ENCODE peak calls at places on chromosomes 2 and 18, in five cellular contexts. H, V, T, O and P are unnamed samples.

GRCh38 chr18:66557091-66557490 is 46.8 kb downstream of the CDH19 start:
- DNase-seq in H (no peak), V (no peak), O (no peak), T (no peak), P (no peak)

GRCh38 chr2:239135531-239135930 is 265.3 kb downstream of the HDAC4 start:
- DNase-seq in O (no peak), H (no peak), T (no peak), V (no peak), P (no peak)

GRCh38 chr2:153163055-153163454 is 315.5 kb downstream of the RPRM start:
- DNase-seq in O (no peak), V (peak; percentile 76), T (no peak), H (peak; percentile 39), P (peak; percentile 56)

GRCh38 chr18:29096380-29096779 is 919.5 kb upstream of the CDH2 start:
- DNase-seq in V (no peak), T (no peak), H (no peak), O (no peak), P (no peak)

GRCh38 chr2:98907385-98907784 is 28.6 kb downstream of the CRACDL start:
- DNase-seq in H (no peak), O (no peak), V (no peak), T (no peak), P (no peak)

GRCh38 chr18:33605250-33605649 is 27.2 kb downstream of the ASXL3 start:
- DNase-seq in O (no peak), V (no peak), H (no peak), T (no peak), P (no peak)

GRCh38 chr2:223688094-223688835 is 86.1 kb upstream of the SCG2 start:
- DNase-seq in T (no peak), V (no peak), O (no peak), H (no peak), P (no peak)

GRCh38 chr2:74533464-74533863 is 3.7 kb downstream of the HTRA2 start:
- DNase-seq in H (no peak), O (no peak), T (no peak), V (no peak), P (no peak)

GRCh38 chr2:37005118-37005868 is 39.0 kb upstream of the STRN start:
- DNase-seq in H (peak; percentile 36), O (no peak), T (peak; percentile 64), V (peak; percentile 33), P (no peak)

GRCh38 chr2:159860611-159861010 is 62.6 kb upstream of the CD302 start:
- DNase-seq in O (no peak), T (no peak), H (no peak), V (no peak), P (no peak)

GRCh38 chr2:223306371-223306770 is 254.4 kb downstream of the KCNE4 start:
- DNase-seq in T (no peak), O (no peak), H (no peak), V (peak; percentile 9), P (no peak)

GRCh38 chr18:28112056-28112470 is 64.9 kb downstream of the CDH2 start:
- DNase-seq in H (no peak), T (no peak), V (no peak), O (no peak), P (peak; percentile 17)

GRCh38 chr2:111201214-111201613 is 80.5 kb downstream of the BCL2L11 start:
- DNase-seq in O (no peak), T (peak; percentile 87), H (no peak), V (no peak), P (no peak)

GRCh38 chr2:219289195-219289536 is 10.0 kb downstream of the DNAJB2 start:
- DNase-seq in H (no peak), O (no peak), T (no peak), V (no peak), P (no peak)

GRCh38 chr2:27306657-27307544 is 1.3 kb downstream of the UCN start:
- DNase-seq in H (peak; percentile 75), T (no peak), O (no peak), V (no peak), P (no peak)

GRCh38 chr18:58117685-58118403 is 73.8 kb downstream of the NEDD4L start:
- DNase-seq in V (peak; percentile 69), T (no peak), O (peak; percentile 68), H (no peak), P (peak; percentile 82)

GRCh38 chr2:79860233-79861058 is 347.6 kb downstream of the CTNNA2 start:
- DNase-seq in O (peak; percentile 13), H (peak; percentile 63), V (peak; percentile 53), T (no peak), P (peak; percentile 6)

GRCh38 chr2:134365356-134365755 is 111.5 kb downstream of the MGAT5 start:
- DNase-seq in O (peak; percentile 43), T (no peak), V (no peak), H (no peak), P (peak; percentile 7)

GRCh38 chr2:203705184-203705583 is 1.3 kb upstream of the CD28 start:
- DNase-seq in T (no peak), V (no peak), O (no peak), H (no peak), P (no peak)

GRCh38 chr18:6917082-6917481 is 187.6 kb downstream of the ARHGAP28 start:
- DNase-seq in T (no peak), O (no peak), V (no peak), H (no peak), P (no peak)

GRCh38 chr2:64713686-64714085 is 60.0 kb upstream of the SERTAD2 start:
- DNase-seq in V (no peak), O (no peak), T (no peak), H (no peak), P (no peak)

GRCh38 chr2:55420901-55421300 is 1.2 kb upstream of the CCDC88A start:
- DNase-seq in T (no peak), V (no peak), O (no peak), H (no peak), P (no peak)

GRCh38 chr2:222136106-222136630 is 162.6 kb downstream of the PAX3 start:
- DNase-seq in O (no peak), T (no peak), V (no peak), H (no peak), P (no peak)

GRCh38 chr18:38307919-38308318 is 742.3 kb upstream of the CELF4 start:
- DNase-seq in O (no peak), V (no peak), H (no peak), T (no peak), P (no peak)

GRCh38 chr2:68319397-68320117 is at the start of gene CNRIP1:
- DNase-seq in O (peak; percentile 16), V (no peak), T (no peak), H (peak; percentile 87), P (peak; percentile 18)

GRCh38 chr18:56067216-56067611 is 479.2 kb upstream of the TCF4 start:
- DNase-seq in O (no peak), V (no peak), H (peak; percentile 19), T (no peak), P (no peak)

GRCh38 chr18:64091526-64091925 is 57.4 kb downstream of the LINC00305 start:
- DNase-seq in O (no peak), T (no peak), V (no peak), H (no peak), P (no peak)
- TF ChIP-seq CHD2 in O (no peak), T (no peak), V (no peak), H (no peak), P (no peak)

GRCh38 chr18:25494888-25495287 is 142.9 kb upstream of the ZNF521 start:
- DNase-seq in H (no peak), O (no peak), T (no peak), V (no peak), P (no peak)

GRCh38 chr18:25493401-25493800 is 141.4 kb upstream of the ZNF521 start:
- DNase-seq in V (no peak), H (no peak), O (no peak), T (no peak), P (no peak)

GRCh38 chr18:25490316-25490715 is 138.3 kb upstream of the ZNF521 start:
- DNase-seq in H (no peak), V (no peak), T (no peak), O (no peak), P (no peak)
- TF ChIP-seq EP300 in H (no peak), V (no peak), T (no peak), O (no peak), P (no peak)

DNA sequence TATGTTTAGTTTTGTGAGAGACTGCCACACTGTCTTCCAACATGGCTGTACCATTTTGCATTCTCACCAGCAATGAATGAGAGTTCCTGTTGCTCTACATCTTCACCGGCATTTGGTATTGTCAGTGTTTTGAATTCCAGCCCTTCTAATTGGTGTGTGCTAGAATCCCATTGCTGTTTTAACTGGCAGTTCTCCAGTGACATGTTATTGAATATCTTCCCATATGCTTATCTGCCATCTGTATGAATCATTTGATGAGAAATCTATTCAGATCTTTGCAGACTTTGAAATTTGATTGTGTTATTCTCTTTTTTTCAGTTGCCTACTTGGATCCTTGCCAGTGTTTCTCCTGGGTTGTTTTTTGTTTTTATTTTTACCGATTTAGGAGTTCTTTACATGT is 99.0 kb downstream of the SNTG2 start:
- DNase-seq in V (no peak), O (no peak), T (no peak), H (no peak), P (no peak)
- TF ChIP-seq USF2 in V (no peak), O (no peak), T (no peak), H (no peak), P (no peak)

GRCh38 chr2:47559079-47559684 is 156.2 kb downstream of the MSH2 start:
- DNase-seq in V (no peak), T (no peak), O (no peak), H (no peak), P (no peak)

GRCh38 chr2:47560107-47560819 is 157.3 kb downstream of the MSH2 start:
- DNase-seq in T (no peak), V (no peak), H (no peak), O (no peak), P (no peak)

GRCh38 chr2:47561371-47561770 is 158.4 kb downstream of the MSH2 start:
- DNase-seq in H (no peak), V (no peak), T (no peak), O (no peak), P (no peak)

GRCh38 chr2:47555368-47555767 is 152.4 kb downstream of the MSH2 start:
- DNase-seq in V (no peak), O (no peak), H (no peak), T (no peak), P (no peak)

GRCh38 chr2:47558116-47559078 is 155.4 kb downstream of the MSH2 start:
- DNase-seq in H (no peak), T (no peak), V (no peak), O (no peak), P (no peak)
- TF ChIP-seq CHD2 in H (no peak), T (no peak), V (no peak), O (no peak), P (no peak)

DNA sequence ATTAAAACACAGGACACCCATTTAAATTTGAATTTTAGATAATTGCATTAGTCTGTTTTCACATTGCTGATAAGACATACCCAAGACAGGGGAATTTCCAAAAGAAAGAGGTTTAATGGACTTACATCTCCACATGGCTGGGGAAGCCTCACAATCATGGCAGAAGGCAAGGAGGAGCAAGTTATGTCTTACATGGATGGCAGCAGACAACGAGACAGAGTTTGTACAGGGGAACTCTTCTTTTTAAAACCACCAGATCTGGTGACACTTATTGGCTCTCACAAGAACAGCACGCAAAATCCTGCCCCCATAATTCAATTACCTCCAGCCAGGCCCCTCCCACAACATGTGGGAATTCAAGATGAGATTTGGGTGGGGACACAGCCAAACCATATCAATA is 79.8 kb upstream of the SMAD2 start:
- DNase-seq in T (no peak), O (no peak), H (no peak), V (no peak), P (no peak)
- TF ChIP-seq EP300 in T (no peak), O (no peak), H (no peak), V (no peak), P (no peak)